ENCODE peak calls at places on chromosomes 1 and 21, in ten cellular contexts. K, S, P, H, R, Z, Q, M, D and W are unnamed samples. For H3K4me1, the result is how much of the 10 kb centered on the place peaks cover.

GRCh38 chr1:218642033-218642954 is 297.2 kb downstream of the TGFB2 start:
- DNase-seq in D (peak), S (no peak), P (no peak), Z (no peak), H (no peak), R (no peak), M (no peak), Q (no peak), K (no peak), W (no peak)

GRCh38 chr1:183515002-183515689 is 42.8 kb downstream of the SMG7 start:
- DNase-seq in R (no peak), Q (no peak), K (no peak), Z (peak), M (no peak), P (no peak), S (no peak), H (no peak), D (peak), W (peak)

GRCh38 chr1:54425152-54425584 is 19.0 kb upstream of the SSBP3 start:
- DNase-seq in S (no peak), M (no peak), Z (no peak), H (no peak), K (no peak), D (no peak), P (no peak), R (no peak), Q (peak), W (peak)

GRCh38 chr1:229271448-229272120 is 673 bp downstream of the RAB4A start:
- DNase-seq in S (peak), M (no peak), K (no peak), P (peak), Z (no peak), Q (peak), D (peak), H (peak), R (no peak), W (peak)

GRCh38 chr1:203367051-203367450 is 16.1 kb upstream of the FMOD start:
- DNase-seq in D (no peak), Z (no peak), R (no peak), M (no peak), K (no peak), H (peak), P (no peak), S (peak), Q (no peak), W (no peak)

GRCh38 chr21:15520811-15521643 is 208.8 kb upstream of the USP25 start:
- DNase-seq in M (no peak), Q (no peak), R (no peak), H (peak), K (no peak), P (peak), S (no peak), D (no peak), Z (no peak), W (no peak)

GRCh38 chr1:46675549-46676314 is 4.1 kb downstream of the TEX38 start:
- DNase-seq in Q (no peak), S (no peak), P (no peak), D (no peak), H (no peak), R (no peak), M (no peak), K (no peak), Z (no peak), W (no peak)

GRCh38 chr1:95321516-95321915 is 87.5 kb downstream of the RWDD3 start:
- DNase-seq in D (no peak), P (no peak), Q (no peak), K (no peak), R (no peak), H (no peak), M (no peak), Z (no peak), S (no peak), W (no peak)

GRCh38 chr21:38938343-38938742 is 132.6 kb downstream of the ETS2 start:
- DNase-seq in R (no peak), H (peak), Z (no peak), D (peak), Q (no peak), S (no peak), K (no peak), M (no peak), P (peak), W (no peak)

GRCh38 chr1:45508295-45509151 is 8.4 kb downstream of the MMACHC start:
- DNase-seq in Q (no peak), H (peak), Z (no peak), M (no peak), S (no peak), K (peak), D (no peak), P (no peak), R (no peak), W (no peak)

GRCh38 chr1:65939187-65939586 is 146.5 kb downstream of the PDE4B start:
- DNase-seq in D (no peak), R (no peak), M (no peak), Z (no peak), S (no peak), P (no peak), Q (no peak), H (no peak), K (no peak), W (no peak)

GRCh38 chr1:170665625-170666024 is 1.7 kb downstream of the PRRX1 start:
- DNase-seq in Q (no peak), K (no peak), P (peak), R (no peak), Z (no peak), M (no peak), S (no peak), D (peak), H (no peak), W (no peak)

GRCh38 chr21:46020581-46020980 is 39.0 kb downstream of the COL6A1 start:
- DNase-seq in S (no peak), M (no peak), D (no peak), P (no peak), Z (no peak), Q (no peak), H (no peak), R (no peak), K (no peak), W (no peak)

GRCh38 chr1:85295006-85295431 is 18.6 kb upstream of the BCL10 start:
- DNase-seq in D (no peak), H (no peak), K (no peak), Q (no peak), Z (peak), R (no peak), S (no peak), P (no peak), M (no peak), W (no peak)

GRCh38 chr1:183287191-183287675 is 101.2 kb downstream of the LAMC2 start:
- DNase-seq in R (no peak), H (no peak), D (peak), K (no peak), P (no peak), Z (no peak), Q (no peak), S (no peak), M (no peak), W (no peak)

GRCh38 chr21:46117586-46118304 is 19.8 kb downstream of the COL6A2 start:
- DNase-seq in H (no peak), R (peak), Z (no peak), P (no peak), M (peak), Q (no peak), D (no peak), S (no peak), K (peak), W (no peak)

GRCh38 chr1:81670286-81670685 is 130.4 kb upstream of the ADGRL2 start:
- DNase-seq in M (peak), K (peak), R (peak), Q (peak), P (no peak), Z (peak), D (peak), H (no peak), S (peak), W (peak)

GRCh38 chr1:151693057-151693651 is 23.4 kb downstream of the CELF3 start:
- DNase-seq in R (no peak), S (no peak), P (peak), M (no peak), H (peak), K (no peak), D (peak), Q (peak), Z (peak), W (peak)

GRCh38 chr1:61636392-61636791 is 88.5 kb downstream of the TM2D1 start:
- DNase-seq in P (no peak), S (no peak), R (no peak), Z (no peak), H (no peak), M (no peak), Q (no peak), D (no peak), K (no peak), W (no peak)

GRCh38 chr1:231180034-231180433 is 18.2 kb downstream of the TRIM67 start:
- DNase-seq in Z (no peak), S (no peak), H (no peak), K (no peak), R (no peak), D (no peak), P (no peak), M (no peak), Q (no peak), W (no peak)

GRCh38 chr1:33517596-33518250 is 45.3 kb downstream of the ZSCAN20 start:
- DNase-seq in R (no peak), H (no peak), Q (no peak), S (no peak), M (no peak), Z (no peak), P (no peak), D (no peak), K (no peak), W (no peak)

GRCh38 chr1:180633092-180634045 is 1.5 kb downstream of the XPR1 start:
- DNase-seq in K (no peak), P (no peak), Z (no peak), R (no peak), S (no peak), M (no peak), D (peak), Q (no peak), H (peak), W (no peak)

GRCh38 chr1:200890818-200891773 is 3.6 kb upstream of the INAVA start:
- DNase-seq in M (no peak), P (peak), D (peak), S (peak), R (peak), K (no peak), Z (peak), H (no peak), Q (peak), W (peak)

GRCh38 chr1:236389253-236389652 is 4.8 kb upstream of the EDARADD start:
- DNase-seq in S (peak), R (no peak), H (no peak), P (no peak), Q (no peak), M (no peak), K (no peak), D (no peak), Z (no peak), W (no peak)

GRCh38 chr21:27425172-27425571 is 458.3 kb upstream of the ADAMTS5 start:
- DNase-seq in H (no peak), R (no peak), Z (no peak), P (no peak), D (peak), Q (no peak), K (no peak), S (no peak), M (no peak), W (no peak)

GRCh38 chr1:56065729-56066128 is 513.6 kb downstream of the PLPP3 start:
- DNase-seq in K (no peak), D (peak), M (no peak), R (no peak), Z (no peak), P (no peak), S (no peak), H (no peak), Q (no peak), W (no peak)

GRCh38 chr1:156062189-156062588 is 1.2 kb downstream of the RAB25 start:
- DNase-seq in Z (no peak), M (no peak), K (no peak), Q (peak), P (no peak), S (no peak), D (no peak), H (no peak), R (no peak), W (peak)
- H3K27ac ChIP-seq in Z (no peak), M (peak), K (no peak), Q (peak), P (no peak), S (no peak), D (no peak), H (no peak), R (no peak), W (peak)

DNA sequence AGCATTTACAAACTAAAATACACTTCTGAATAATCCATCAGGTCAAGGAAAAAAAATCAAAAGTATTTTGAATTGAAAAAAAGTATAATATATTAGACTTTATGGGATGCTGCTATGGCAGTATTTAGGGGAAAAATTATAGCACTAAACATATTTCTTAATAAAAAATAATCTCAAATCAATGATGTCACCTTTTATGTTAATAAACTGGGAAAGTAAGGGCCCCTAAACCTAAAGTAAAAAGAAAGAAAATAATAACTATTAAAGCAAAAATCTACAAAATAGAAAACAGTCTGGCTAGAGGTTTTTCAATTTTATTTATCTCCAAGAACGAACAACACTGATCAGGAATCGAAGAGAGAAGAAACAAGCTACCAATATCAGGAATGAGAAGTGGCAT is 160.8 kb upstream of the PLXNA2 start:
- DNase-seq in P (no peak), Z (no peak), R (no peak), Q (no peak), D (no peak), S (no peak), K (no peak), M (no peak), H (no peak), W (no peak)
- H3K4me3 ChIP-seq in P (no peak), Z (no peak), R (no peak), Q (no peak), D (no peak), S (no peak), K (no peak), M (no peak), H (no peak), W (no peak)

GRCh38 chr1:31924839-31925238 is 13.3 kb downstream of the PTP4A2 start:
- DNase-seq in R (no peak), D (no peak), P (no peak), S (no peak), M (no peak), K (no peak), Q (no peak), H (no peak), Z (no peak), W (no peak)
- H3K4me1 ChIP-seq in R (half or more), D (half or more), P (under half), S (under half), M (half or more), K (under half), Q (under half), H (half or more), Z (half or more), W (under half)

GRCh38 chr1:103107696-103108524 is at the start of gene COL11A1:
- DNase-seq in Q (no peak), D (no peak), M (no peak), P (peak), R (no peak), S (no peak), Z (no peak), K (no peak), H (no peak), W (no peak)
- H3K27ac ChIP-seq in Q (no peak), D (peak), M (no peak), P (peak), R (no peak), S (no peak), Z (peak), K (no peak), H (no peak), W (no peak)